ENCODE peak calls at places on chromosomes 7 and 10, in eight cellular contexts. M, X, F, Y, B, T, L and D are unnamed samples.

GRCh38 chr7:79055722-79056415 is 397.6 kb downstream of the MAGI2 start:
- DNase-seq in X (no peak), L (peak), M (no peak), Y (no peak), B (no peak), F (no peak), T (no peak), D (no peak)

GRCh38 chr10:90912854-90913479 is 7.9 kb downstream of the ANKRD1 start:
- DNase-seq in Y (no peak), X (no peak), F (no peak), T (no peak), L (no peak), B (no peak), M (no peak), D (no peak)

GRCh38 chr7:19122018-19122588 is 4.7 kb upstream of the TWIST1 start:
- DNase-seq in F (no peak), T (peak), M (no peak), Y (no peak), L (peak), X (peak), B (no peak), D (no peak)

GRCh38 chr10:79402951-79403350 is 42.5 kb downstream of the ZCCHC24 start:
- DNase-seq in B (peak), Y (no peak), L (no peak), F (no peak), T (no peak), X (no peak), M (no peak), D (no peak)

GRCh38 chr10:75223507-75223906 is 12.2 kb downstream of the COMTD1 start:
- DNase-seq in M (no peak), F (no peak), Y (no peak), L (no peak), T (peak), X (no peak), B (no peak), D (no peak)

GRCh38 chr10:31678573-31679122 is 250.0 kb downstream of the ARHGAP12 start:
- DNase-seq in Y (no peak), T (no peak), B (no peak), F (no peak), M (no peak), X (no peak), L (no peak), D (no peak)

GRCh38 chr10:58107506-58107905 is 160.2 kb downstream of the IPMK start:
- DNase-seq in Y (no peak), B (no peak), L (no peak), T (no peak), F (no peak), X (peak), M (no peak), D (no peak)

GRCh38 chr7:77427996-77428603 is 12.0 kb upstream of the GSAP start:
- DNase-seq in X (peak), M (no peak), B (no peak), L (no peak), F (no peak), Y (no peak), T (no peak), D (no peak)

GRCh38 chr7:148944935-148945934 is 61.1 kb upstream of the EZH2 start:
- DNase-seq in L (no peak), T (no peak), B (peak), Y (no peak), M (no peak), X (peak), F (no peak), D (no peak)

GRCh38 chr7:108252177-108252576 is 122.0 kb upstream of the LAMB4 start:
- DNase-seq in M (no peak), L (no peak), X (no peak), F (no peak), T (no peak), B (no peak), Y (no peak), D (no peak)

GRCh38 chr7:1085266-1085665 is 2.6 kb upstream of the GPER1 start:
- DNase-seq in L (no peak), M (no peak), Y (no peak), T (no peak), B (no peak), X (no peak), F (no peak), D (no peak)

GRCh38 chr7:51785171-51785570 is 468.6 kb upstream of the COBL start:
- DNase-seq in M (no peak), Y (no peak), L (no peak), F (no peak), B (no peak), T (no peak), X (no peak), D (no peak)

GRCh38 chr7:85261341-85261740 is 74.5 kb upstream of the SEMA3D start:
- DNase-seq in B (no peak), M (no peak), F (no peak), Y (no peak), X (peak), L (no peak), T (no peak), D (no peak)

GRCh38 chr7:95427914-95428516 is 6.8 kb downstream of the PON2 start:
- DNase-seq in L (no peak), X (no peak), B (no peak), M (no peak), Y (no peak), F (no peak), T (no peak), D (no peak)

GRCh38 chr7:47202146-47202768 is 379.7 kb downstream of the TNS3 start:
- DNase-seq in B (no peak), X (no peak), Y (no peak), L (no peak), T (no peak), M (no peak), F (no peak), D (no peak)

GRCh38 chr7:43700059-43700501 is 29.2 kb downstream of the COA1 start:
- DNase-seq in L (peak), M (no peak), B (no peak), T (no peak), F (no peak), Y (peak), X (peak), D (no peak)

GRCh38 chr10:95337761-95338160 is 47.0 kb upstream of the PDLIM1 start:
- DNase-seq in Y (no peak), L (no peak), F (no peak), M (no peak), T (no peak), B (no peak), X (no peak), D (no peak)

GRCh38 chr10:125689955-125690569 is 7.1 kb upstream of the TEX36 start:
- DNase-seq in Y (no peak), L (no peak), M (no peak), T (no peak), F (no peak), B (no peak), X (no peak), D (no peak)